ENCODE peak calls at places on chromosomes 12 and 14, in nine cellular contexts. One of them, this sample, is unnamed.

GRCh38 chr14:36521598-36522345 is 1.7 kb upstream of the NKX2-1 start:
- DNase-seq in kidney: peak
- DNase-seq in testis: no peak
- DNase-seq in epithelial cell of esophagus: no peak
- DNase-seq in osteocyte: peak
- DNase-seq in Peyer's patch: no peak
- DNase-seq in PC-3: no peak
- DNase-seq in AG09309: no peak
- DNase-seq in fibroblast of pulmonary artery: no peak
- DNase-seq in this sample: peak

GRCh38 chr12:6038160-6038559 is 86.3 kb downstream of the VWF start:
- DNase-seq in kidney: no peak
- DNase-seq in epithelial cell of esophagus: peak
- DNase-seq in osteocyte: no peak
- DNase-seq in fibroblast of pulmonary artery: peak
- DNase-seq in Peyer's patch: peak
- DNase-seq in AG09309: no peak
- DNase-seq in PC-3: peak
- DNase-seq in testis: peak
- DNase-seq in this sample: peak

GRCh38 chr12:101859664-101860607 is 17.4 kb upstream of the DRAM1 start:
- DNase-seq in testis: no peak
- DNase-seq in Peyer's patch: no peak
- DNase-seq in PC-3: no peak
- DNase-seq in fibroblast of pulmonary artery: peak
- DNase-seq in AG09309: no peak
- DNase-seq in osteocyte: no peak
- DNase-seq in kidney: no peak
- DNase-seq in epithelial cell of esophagus: peak
- DNase-seq in this sample: no peak

GRCh38 chr12:95700316-95700785 is 90.2 kb downstream of the NTN4 start:
- DNase-seq in testis: no peak
- DNase-seq in Peyer's patch: no peak
- DNase-seq in epithelial cell of esophagus: peak
- DNase-seq in kidney: no peak
- DNase-seq in fibroblast of pulmonary artery: peak
- DNase-seq in PC-3: peak
- DNase-seq in osteocyte: no peak
- DNase-seq in AG09309: peak
- DNase-seq in this sample: peak

GRCh38 chr12:112906712-112907414 is at the start of gene OAS1:
- DNase-seq in osteocyte: peak
- DNase-seq in Peyer's patch: peak
- DNase-seq in kidney: no peak
- DNase-seq in AG09309: no peak
- DNase-seq in fibroblast of pulmonary artery: peak
- DNase-seq in epithelial cell of esophagus: peak
- DNase-seq in testis: peak
- DNase-seq in PC-3: peak
- DNase-seq in this sample: peak

GRCh38 chr12:47273191-47273626 is 193.4 kb upstream of the AMIGO2 start:
- DNase-seq in PC-3: peak
- DNase-seq in AG09309: no peak
- DNase-seq in fibroblast of pulmonary artery: no peak
- DNase-seq in Peyer's patch: no peak
- DNase-seq in kidney: no peak
- DNase-seq in testis: no peak
- DNase-seq in epithelial cell of esophagus: no peak
- DNase-seq in osteocyte: no peak
- DNase-seq in this sample: no peak

GRCh38 chr14:33229269-33229924 is 290.7 kb downstream of the NPAS3 start:
- DNase-seq in AG09309: no peak
- DNase-seq in osteocyte: no peak
- DNase-seq in testis: no peak
- DNase-seq in Peyer's patch: no peak
- DNase-seq in fibroblast of pulmonary artery: peak
- DNase-seq in PC-3: no peak
- DNase-seq in epithelial cell of esophagus: no peak
- DNase-seq in kidney: no peak
- DNase-seq in this sample: no peak

GRCh38 chr12:53750812-53751335 is 905 bp downstream of the CISTR start:
- DNase-seq in PC-3: no peak
- DNase-seq in osteocyte: no peak
- DNase-seq in AG09309: no peak
- DNase-seq in fibroblast of pulmonary artery: peak
- DNase-seq in Peyer's patch: peak
- DNase-seq in testis: peak
- DNase-seq in epithelial cell of esophagus: no peak
- DNase-seq in kidney: peak
- DNase-seq in this sample: peak

GRCh38 chr14:50658203-50658602 is 9.9 kb downstream of the SAV1 start:
- DNase-seq in fibroblast of pulmonary artery: peak
- DNase-seq in osteocyte: no peak
- DNase-seq in testis: peak
- DNase-seq in PC-3: peak
- DNase-seq in epithelial cell of esophagus: peak
- DNase-seq in AG09309: no peak
- DNase-seq in kidney: no peak
- DNase-seq in Peyer's patch: no peak
- DNase-seq in this sample: no peak

GRCh38 chr12:116979109-116979508 is 68.4 kb downstream of the FBXW8 start:
- DNase-seq in testis: no peak
- DNase-seq in AG09309: no peak
- DNase-seq in Peyer's patch: no peak
- DNase-seq in fibroblast of pulmonary artery: no peak
- DNase-seq in PC-3: no peak
- DNase-seq in epithelial cell of esophagus: no peak
- DNase-seq in kidney: no peak
- DNase-seq in osteocyte: no peak
- DNase-seq in this sample: no peak

GRCh38 chr12:120474092-120474960 is 4.8 kb upstream of the SRSF9 start:
- DNase-seq in fibroblast of pulmonary artery: peak
- DNase-seq in kidney: no peak
- DNase-seq in PC-3: peak
- DNase-seq in testis: peak
- DNase-seq in epithelial cell of esophagus: peak
- DNase-seq in Peyer's patch: no peak
- DNase-seq in osteocyte: no peak
- DNase-seq in AG09309: no peak
- DNase-seq in this sample: no peak

GRCh38 chr12:88854260-88854659 is 274.0 kb upstream of the KITLG start:
- DNase-seq in PC-3: peak
- DNase-seq in epithelial cell of esophagus: peak
- DNase-seq in testis: no peak
- DNase-seq in kidney: no peak
- DNase-seq in osteocyte: no peak
- DNase-seq in fibroblast of pulmonary artery: peak
- DNase-seq in AG09309: peak
- DNase-seq in Peyer's patch: no peak
- DNase-seq in this sample: no peak

GRCh38 chr14:28756896-28757570 is 9.6 kb upstream of the FOXG1 start:
- DNase-seq in PC-3: peak
- DNase-seq in testis: peak
- DNase-seq in AG09309: no peak
- DNase-seq in fibroblast of pulmonary artery: peak
- DNase-seq in kidney: no peak
- DNase-seq in Peyer's patch: no peak
- DNase-seq in osteocyte: no peak
- DNase-seq in epithelial cell of esophagus: peak
- DNase-seq in this sample: peak

GRCh38 chr14:88013750-88014349 is 8.9 kb downstream of the GPR65 start:
- DNase-seq in PC-3: peak
- DNase-seq in kidney: no peak
- DNase-seq in osteocyte: no peak
- DNase-seq in epithelial cell of esophagus: peak
- DNase-seq in fibroblast of pulmonary artery: peak
- DNase-seq in AG09309: no peak
- DNase-seq in testis: peak
- DNase-seq in Peyer's patch: peak
- DNase-seq in this sample: no peak

GRCh38 chr12:67430708-67431335 is 161.7 kb downstream of the CAND1 start:
- DNase-seq in kidney: peak
- DNase-seq in fibroblast of pulmonary artery: peak
- DNase-seq in PC-3: peak
- DNase-seq in AG09309: no peak
- DNase-seq in epithelial cell of esophagus: no peak
- DNase-seq in testis: peak
- DNase-seq in Peyer's patch: peak
- DNase-seq in osteocyte: no peak
- DNase-seq in this sample: no peak

GRCh38 chr12:89060133-89060532 is 292.2 kb downstream of the DUSP6 start:
- DNase-seq in kidney: no peak
- DNase-seq in PC-3: no peak
- DNase-seq in Peyer's patch: no peak
- DNase-seq in osteocyte: no peak
- DNase-seq in AG09309: no peak
- DNase-seq in epithelial cell of esophagus: no peak
- DNase-seq in testis: no peak
- DNase-seq in fibroblast of pulmonary artery: no peak
- DNase-seq in this sample: no peak

GRCh38 chr12:57323402-57323801 is 72.4 kb upstream of the STAC3 start:
- DNase-seq in testis: no peak
- DNase-seq in kidney: no peak
- DNase-seq in epithelial cell of esophagus: no peak
- DNase-seq in PC-3: no peak
- DNase-seq in Peyer's patch: no peak
- DNase-seq in osteocyte: no peak
- DNase-seq in AG09309: no peak
- DNase-seq in fibroblast of pulmonary artery: no peak
- DNase-seq in this sample: no peak

GRCh38 chr12:58711968-58712367 is 208.3 kb downstream of the LRIG3 start:
- DNase-seq in epithelial cell of esophagus: no peak
- DNase-seq in fibroblast of pulmonary artery: no peak
- DNase-seq in testis: no peak
- DNase-seq in Peyer's patch: no peak
- DNase-seq in AG09309: peak
- DNase-seq in kidney: no peak
- DNase-seq in PC-3: peak
- DNase-seq in osteocyte: no peak
- DNase-seq in this sample: no peak

GRCh38 chr12:124567035-124567672 is at the start of gene NCOR2:
- DNase-seq in epithelial cell of esophagus: peak
- DNase-seq in AG09309: no peak
- DNase-seq in PC-3: peak
- DNase-seq in osteocyte: no peak
- DNase-seq in Peyer's patch: no peak
- DNase-seq in fibroblast of pulmonary artery: no peak
- DNase-seq in kidney: peak
- DNase-seq in testis: no peak
- DNase-seq in this sample: peak
- TF ChIP-seq CTCF in epithelial cell of esophagus: no peak
- TF ChIP-seq CTCF in AG09309: no peak
- TF ChIP-seq CTCF in PC-3: no peak
- TF ChIP-seq CTCF in osteocyte: no peak
- TF ChIP-seq CTCF in Peyer's patch: no peak
- TF ChIP-seq CTCF in fibroblast of pulmonary artery: no peak
- TF ChIP-seq CTCF in kidney: no peak
- TF ChIP-seq CTCF in testis: no peak
- TF ChIP-seq CTCF in this sample: no peak

GRCh38 chr12:118055865-118056773 is 4.9 kb downstream of the WSB2 start:
- DNase-seq in fibroblast of pulmonary artery: no peak
- DNase-seq in PC-3: peak
- DNase-seq in osteocyte: no peak
- DNase-seq in kidney: no peak
- DNase-seq in Peyer's patch: no peak
- DNase-seq in epithelial cell of esophagus: no peak
- DNase-seq in testis: no peak
- DNase-seq in AG09309: no peak
- DNase-seq in this sample: no peak
- TF ChIP-seq CTCF in fibroblast of pulmonary artery: no peak
- TF ChIP-seq CTCF in PC-3: no peak
- TF ChIP-seq CTCF in osteocyte: no peak
- TF ChIP-seq CTCF in kidney: no peak
- TF ChIP-seq CTCF in Peyer's patch: no peak
- TF ChIP-seq CTCF in epithelial cell of esophagus: no peak
- TF ChIP-seq CTCF in testis: no peak
- TF ChIP-seq CTCF in AG09309: no peak
- TF ChIP-seq CTCF in this sample: no peak

GRCh38 chr12:43942379-43942778 is 106.5 kb downstream of the TMEM117 start:
- DNase-seq in fibroblast of pulmonary artery: no peak
- DNase-seq in PC-3: no peak
- DNase-seq in AG09309: no peak
- DNase-seq in testis: no peak
- DNase-seq in epithelial cell of esophagus: no peak
- DNase-seq in kidney: no peak
- DNase-seq in Peyer's patch: no peak
- DNase-seq in osteocyte: no peak
- DNase-seq in this sample: no peak

DNA sequence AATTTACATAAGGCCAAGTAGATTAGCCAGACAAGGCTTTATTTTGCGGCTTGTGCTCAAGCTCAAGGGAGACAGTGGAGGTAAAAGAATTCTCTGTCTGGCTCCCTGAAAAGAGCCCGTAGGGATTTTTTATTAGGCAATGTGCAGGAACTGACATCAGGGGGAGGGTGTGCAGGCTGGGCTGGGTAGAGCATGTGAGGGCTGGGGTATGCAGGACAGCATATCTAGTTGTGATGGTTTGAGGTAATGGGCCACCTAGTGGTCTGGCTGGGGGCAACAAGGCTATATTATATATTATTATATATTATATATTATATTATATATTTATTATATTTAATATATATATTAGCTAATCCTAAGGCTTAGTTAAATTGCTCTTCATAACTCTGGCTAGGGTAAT is 102.1 kb downstream of the TMEM117 start:
- DNase-seq in PC-3: peak
- DNase-seq in fibroblast of pulmonary artery: peak
- DNase-seq in kidney: no peak
- DNase-seq in testis: no peak
- DNase-seq in epithelial cell of esophagus: peak
- DNase-seq in Peyer's patch: no peak
- DNase-seq in osteocyte: no peak
- DNase-seq in AG09309: no peak
- DNase-seq in this sample: no peak
- TF ChIP-seq CTCF in PC-3: peak
- TF ChIP-seq CTCF in fibroblast of pulmonary artery: peak
- TF ChIP-seq CTCF in kidney: no peak
- TF ChIP-seq CTCF in testis: peak
- TF ChIP-seq CTCF in epithelial cell of esophagus: no peak
- TF ChIP-seq CTCF in Peyer's patch: peak
- TF ChIP-seq CTCF in osteocyte: peak
- TF ChIP-seq CTCF in AG09309: peak
- TF ChIP-seq CTCF in this sample: no peak

DNA sequence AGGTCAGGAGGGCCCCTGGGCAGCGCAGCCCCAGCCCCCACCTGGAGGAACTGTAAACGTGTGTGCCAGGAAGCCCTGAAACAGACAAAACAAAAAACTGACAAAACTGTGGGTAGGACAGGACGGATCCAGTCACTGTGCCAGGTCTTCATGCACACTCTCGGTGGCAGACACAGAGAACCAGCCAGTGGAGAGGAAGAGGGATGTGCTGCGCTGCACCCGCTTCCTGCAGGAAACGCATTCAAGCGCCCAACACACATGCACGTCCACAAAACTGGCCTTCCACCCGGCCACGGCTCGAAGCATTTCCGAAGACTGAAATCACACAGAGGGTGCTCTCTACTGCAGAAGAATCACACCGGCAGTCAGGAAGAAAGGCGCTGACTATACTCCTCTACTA is 16.9 kb downstream of the BRF1 start:
- DNase-seq in AG09309: no peak
- DNase-seq in Peyer's patch: no peak
- DNase-seq in testis: no peak
- DNase-seq in fibroblast of pulmonary artery: no peak
- DNase-seq in kidney: no peak
- DNase-seq in PC-3: no peak
- DNase-seq in epithelial cell of esophagus: no peak
- DNase-seq in osteocyte: no peak
- DNase-seq in this sample: no peak
- TF ChIP-seq CTCF in AG09309: no peak
- TF ChIP-seq CTCF in Peyer's patch: no peak
- TF ChIP-seq CTCF in testis: no peak
- TF ChIP-seq CTCF in fibroblast of pulmonary artery: no peak
- TF ChIP-seq CTCF in kidney: no peak
- TF ChIP-seq CTCF in PC-3: no peak
- TF ChIP-seq CTCF in epithelial cell of esophagus: no peak
- TF ChIP-seq CTCF in osteocyte: no peak
- TF ChIP-seq CTCF in this sample: no peak